ENCODE peak calls at places on chromosomes 6 and 20, in six cellular contexts. B is amniotic epithelial cell; K is WTC11; D is SK-N-DZ; J is AG04449; Q is stimulated activated CD4-positive, alpha-beta T cell treated with anti-CD3 and anti-CD28 coated beads, Interleukin-1b, Interleukin-23, amount 100 ng/mL, for 48 hours. Y is an unnamed sample.

GRCh38 chr6:155040154-155040553 is 45.0 kb downstream of the TIAM2 start:
- DNase-seq in B (no peak), K (no peak), D (peak), J (no peak), Q (no peak), Y (no peak)

GRCh38 chr20:4435210-4435609 is 286.5 kb upstream of the PRND start:
- DNase-seq in B (no peak), K (no peak), D (no peak), J (peak), Q (no peak), Y (no peak)

GRCh38 chr20:52191132-52191435 is 495 bp downstream of the ZFP64 start:
- DNase-seq in B (peak), K (no peak), D (no peak), J (no peak), Q (no peak), Y (peak)

GRCh38 chr20:48467622-48468021 is 360.2 kb downstream of the PREX1 start:
- DNase-seq in B (no peak), K (peak), D (peak), J (no peak), Q (no peak), Y (no peak)

GRCh38 chr6:132614554-132614953 is 9.5 kb downstream of the TAAR2 start:
- DNase-seq in B (no peak), K (no peak), D (no peak), J (no peak), Q (no peak), Y (peak)

GRCh38 chr20:58702161-58702510 is 9.5 kb downstream of the NPEPL1 start:
- DNase-seq in B (no peak), K (no peak), D (no peak), J (no peak), Q (no peak), Y (no peak)

GRCh38 chr6:56091159-56091869 is 156.1 kb downstream of the COL21A1 start:
- DNase-seq in B (peak), K (no peak), D (no peak), J (peak), Q (no peak), Y (peak)

GRCh38 chr6:130575971-130576370 is 210.2 kb downstream of the TMEM200A start:
- DNase-seq in B (no peak), K (no peak), D (no peak), J (no peak), Q (peak), Y (no peak)

GRCh38 chr6:41370488-41371111 is 35.2 kb downstream of the NCR2 start:
- DNase-seq in B (no peak), K (no peak), D (no peak), J (no peak), Q (no peak), Y (no peak)

GRCh38 chr20:50596694-50597021 is 86.5 kb downstream of the PTPN1 start:
- DNase-seq in B (no peak), K (no peak), D (no peak), J (no peak), Q (no peak), Y (no peak)

GRCh38 chr6:150006961-150007464 is 18.3 kb downstream of the RAET1L start:
- DNase-seq in B (no peak), K (no peak), D (no peak), J (no peak), Q (peak), Y (peak)

GRCh38 chr20:40522405-40522804 is 166.6 kb downstream of the MAFB start:
- DNase-seq in B (no peak), K (no peak), D (no peak), J (no peak), Q (no peak), Y (no peak)

Y was measured in MCF 10A.